ENCODE peak calls at places on chromosome 9, in five cellular contexts. V is fibroblast of lung, O is A673, J is neural progenitor cell, M is colonic mucosa. T is an unnamed sample. For H3K4me1, the result is how much of the 10 kb centered on the place peaks cover.

GRCh38 chr9:114001794-114002261 is 76.3 kb downstream of the AMBP start:
- DNase-seq in V (no peak), O (no peak), J (no peak), M (peak), T (no peak)

GRCh38 chr9:134319306-134320194 is 6.7 kb upstream of the RXRA start:
- DNase-seq in V (no peak), O (no peak), J (peak), M (no peak), T (no peak)

GRCh38 chr9:97570899-97571298 is 62.3 kb downstream of the TSTD2 start:
- DNase-seq in V (no peak), O (no peak), J (no peak), M (no peak), T (no peak)

GRCh38 chr9:93112864-93113389 is 16.9 kb downstream of the CARD19 start:
- DNase-seq in V (no peak), O (no peak), J (no peak), M (no peak), T (no peak)

GRCh38 chr9:113857875-113858274 is 18.2 kb upstream of the ZNF618 start:
- DNase-seq in V (peak), O (no peak), J (peak), M (no peak), T (no peak)

GRCh38 chr9:91026266-91026665 is 224.6 kb downstream of the SYK start:
- DNase-seq in V (no peak), O (no peak), J (no peak), M (no peak), T (no peak)

GRCh38 chr9:113456235-113456634 is 7.3 kb upstream of the RGS3 start:
- DNase-seq in V (peak), O (no peak), J (no peak), M (no peak), T (no peak)

GRCh38 chr9:5886114-5886939 is 4.4 kb upstream of the MLANA start:
- DNase-seq in V (peak), O (peak), J (peak), M (peak), T (peak)

GRCh38 chr9:136936645-136937170 is 7.8 kb downstream of the FBXW5 start:
- DNase-seq in V (no peak), O (no peak), J (no peak), M (no peak), T (no peak)

GRCh38 chr9:20599195-20599594 is 23.1 kb downstream of the MLLT3 start:
- DNase-seq in V (peak), O (no peak), J (no peak), M (no peak), T (no peak)
- H3K4me1 ChIP-seq in V (under half), O (under half), J (under half), M (under half), T (under half)

DNA sequence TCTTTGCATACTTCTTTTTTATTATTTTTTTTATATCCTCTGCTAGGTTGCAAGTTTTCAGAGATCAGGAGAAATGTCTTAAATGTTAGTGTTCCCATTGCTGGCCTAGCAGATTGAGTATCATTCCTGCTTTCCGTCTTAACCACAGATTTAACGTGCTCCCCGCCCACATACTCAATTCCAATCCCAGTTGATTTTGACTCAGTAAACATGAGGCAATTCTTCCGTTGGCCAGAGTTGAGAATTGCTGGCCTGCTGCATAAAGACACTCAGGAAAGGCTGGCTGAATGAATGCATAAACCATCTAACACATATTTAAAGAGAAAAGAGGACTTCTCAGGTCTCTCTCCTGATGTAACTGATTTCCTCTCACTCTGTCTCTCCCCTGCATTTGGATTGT is 46.8 kb upstream of the PLPP6 start:
- DNase-seq in V (peak), O (peak), J (no peak), M (no peak), T (no peak)
- H3K27ac ChIP-seq in V (no peak), O (peak), J (no peak), M (no peak), T (no peak)

GRCh38 chr9:121271368-121272351 is 3.7 kb downstream of the GSN start:
- DNase-seq in V (peak), O (no peak), J (no peak), M (no peak), T (no peak)
- H3K4me3 ChIP-seq in V (peak), O (no peak), J (no peak), M (no peak), T (no peak)

DNA sequence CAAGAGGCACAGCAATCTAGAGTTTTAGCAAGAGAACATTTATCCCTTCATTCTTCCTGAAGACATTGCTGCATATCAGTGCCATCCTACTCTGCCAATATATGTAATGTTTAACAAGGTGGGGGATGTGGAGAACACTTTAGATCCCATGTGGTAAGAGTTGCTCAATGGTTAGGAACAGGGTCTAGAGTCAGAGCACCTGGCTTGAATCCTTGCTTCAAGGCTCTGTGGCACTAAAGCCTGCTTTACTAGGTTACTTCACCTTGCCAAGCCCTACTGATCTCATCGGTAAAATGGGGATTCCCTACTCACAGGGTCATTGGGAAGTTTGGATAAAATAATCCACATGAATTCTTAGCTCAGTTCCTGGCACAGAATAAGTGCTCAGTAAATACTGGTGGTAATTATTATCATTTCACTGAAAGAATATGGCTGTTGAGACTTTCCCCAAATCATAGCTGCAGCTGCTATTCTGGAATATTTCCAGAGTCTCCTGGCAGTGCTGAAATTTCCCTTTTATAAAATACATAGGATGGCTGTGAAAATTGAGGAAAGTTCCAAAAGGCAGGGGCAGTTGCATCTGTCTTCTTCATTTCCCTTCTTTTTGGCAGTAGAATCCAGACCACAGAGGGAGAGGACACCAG is 142.7 kb downstream of the PALM2AKAP2 start:
- DNase-seq in V (no peak), O (no peak), J (no peak), M (no peak), T (no peak)
- H3K4me1 ChIP-seq in V (under half), O (under half), J (under half), M (under half), T (under half)

GRCh38 chr9:92033307-92033706 is 81.9 kb downstream of the SPTLC1 start:
- DNase-seq in V (no peak), O (no peak), J (no peak), M (no peak), T (no peak)
- H3K27ac ChIP-seq in V (no peak), O (no peak), J (no peak), M (no peak), T (no peak)

GRCh38 chr9:36152741-36153438 is 16.3 kb upstream of the CCIN start:
- DNase-seq in V (no peak), O (no peak), J (no peak), M (no peak), T (no peak)

GRCh38 chr9:36149197-36149596 is 12.7 kb downstream of the GLIPR2 start:
- DNase-seq in V (peak), O (no peak), J (no peak), M (no peak), T (no peak)

GRCh38 chr9:36150529-36151305 is 14.2 kb downstream of the GLIPR2 start:
- DNase-seq in V (peak), O (no peak), J (no peak), M (no peak), T (no peak)

GRCh38 chr9:36154213-36154952 is 14.8 kb upstream of the CCIN start:
- DNase-seq in V (peak), O (peak), J (no peak), M (no peak), T (no peak)

GRCh38 chr9:36151306-36152210 is 15.0 kb downstream of the GLIPR2 start:
- DNase-seq in V (peak), O (peak), J (no peak), M (peak), T (peak)
- H3K4me3 ChIP-seq in V (no peak), O (no peak), J (no peak), M (no peak), T (no peak)

GRCh38 chr9:696332-697090 is 145.0 kb upstream of the DMRT1 start:
- DNase-seq in V (peak), O (peak), J (no peak), M (no peak), T (no peak)

GRCh38 chr9:692636-693459 is 148.6 kb upstream of the DMRT1 start:
- DNase-seq in V (no peak), O (peak), J (no peak), M (no peak), T (peak)

GRCh38 chr9:693460-694390 is 147.8 kb upstream of the DMRT1 start:
- DNase-seq in V (peak), O (peak), J (no peak), M (peak), T (peak)

GRCh38 chr9:695252-695651 is 146.2 kb upstream of the DMRT1 start:
- DNase-seq in V (no peak), O (no peak), J (no peak), M (no peak), T (no peak)

GRCh38 chr9:694499-695154 is 146.9 kb upstream of the DMRT1 start:
- DNase-seq in V (peak), O (no peak), J (no peak), M (no peak), T (no peak)
- H3K4me1 ChIP-seq in V (under half), O (under half), J (under half), M (under half), T (under half)

GRCh38 chr9:126882746-126883145 is 22.3 kb downstream of the ZBTB34 start:
- DNase-seq in V (no peak), O (no peak), J (no peak), M (no peak), T (no peak)
- H3K27ac ChIP-seq in V (no peak), O (peak), J (no peak), M (no peak), T (no peak)